ENCODE peak calls at places on chromosome 10, in ten cellular contexts. W, S, B, T, E, V, P, A, Z and G are unnamed samples.

GRCh38 chr10:62763155-62763554 is 41.4 kb upstream of the ADO start:
- DNase-seq in W (no peak), S (no peak), V (no peak), A (no peak), Z (no peak), P (no peak), B (no peak), T (no peak), E (no peak), G (no peak)

GRCh38 chr10:59891919-59892318 is 14.4 kb downstream of the CCDC6 start:
- DNase-seq in T (no peak), A (no peak), S (no peak), P (no peak), B (no peak), W (no peak), Z (no peak), V (no peak), E (no peak), G (no peak)

GRCh38 chr10:72162978-72163377 is 52.8 kb upstream of the ANAPC16 start:
- DNase-seq in W (no peak), T (peak; percentile 51), B (no peak), P (peak; percentile 98), A (no peak), Z (no peak), E (no peak), V (peak; percentile 65), S (peak; percentile 35), G (no peak)

GRCh38 chr10:100370561-100370975 is 23.5 kb downstream of the SCD start:
- DNase-seq in S (no peak), E (no peak), P (peak; percentile 88), Z (no peak), T (peak; percentile 59), V (peak; percentile 69), A (peak; percentile 53), W (no peak), B (no peak), G (no peak)

GRCh38 chr10:102269017-102269416 is 23.7 kb downstream of the GBF1 start:
- DNase-seq in S (no peak), Z (no peak), E (no peak), B (no peak), P (no peak), V (peak; percentile 22), A (no peak), W (no peak), T (peak; percentile 6), G (no peak)

GRCh38 chr10:35386594-35387174 is 50.4 kb downstream of the CCNY start:
- DNase-seq in P (peak; percentile 56), Z (no peak), T (peak; percentile 53), W (no peak), E (no peak), S (peak; percentile 46), B (no peak), A (peak; percentile 43), V (peak; percentile 34), G (no peak)

GRCh38 chr10:104935656-104936055 is 294.6 kb downstream of the SORCS3 start:
- DNase-seq in P (no peak), S (no peak), V (no peak), A (no peak), B (no peak), Z (no peak), T (no peak), E (no peak), W (no peak), G (no peak)

GRCh38 chr10:26887611-26888215 is 27.0 kb upstream of the ABI1 start:
- DNase-seq in V (no peak), A (no peak), B (no peak), W (no peak), T (no peak), S (no peak), P (peak; percentile 65), E (no peak), Z (no peak), G (no peak)

GRCh38 chr10:93991596-93992284 is 2.0 kb upstream of the PLCE1 start:
- DNase-seq in T (peak; percentile 68), P (peak; percentile 67), S (peak; percentile 79), Z (peak; percentile 73), V (peak; percentile 89), B (peak; percentile 84), E (peak; percentile 94), W (peak; percentile 49), A (peak; percentile 79), G (peak; percentile 40)

GRCh38 chr10:110919971-110920881 is 822 bp downstream of the SHOC2 start:
- DNase-seq in P (no peak), B (peak; percentile 80), E (peak; percentile 80), V (peak; percentile 77), T (peak; percentile 39), A (peak; percentile 52), W (peak; percentile 65), S (peak; percentile 22), Z (peak; percentile 73), G (peak; percentile 61)

GRCh38 chr10:71974489-71975011 is 10.4 kb downstream of the CHST3 start:
- DNase-seq in Z (peak; percentile 74), P (peak; percentile 87), W (no peak), B (no peak), E (peak; percentile 62), V (peak; percentile 81), S (peak; percentile 44), T (peak; percentile 53), A (no peak), G (peak; percentile 30)

GRCh38 chr10:7267142-7267541 is 143.7 kb downstream of the SFMBT2 start:
- DNase-seq in P (no peak), S (no peak), V (no peak), T (no peak), Z (no peak), E (no peak), W (no peak), A (no peak), B (no peak), G (no peak)

GRCh38 chr10:7260912-7261700 is 149.7 kb downstream of the SFMBT2 start:
- DNase-seq in P (no peak), Z (no peak), A (peak; percentile 25), T (peak; percentile 79), V (no peak), E (no peak), B (no peak), S (no peak), W (no peak), G (no peak)

GRCh38 chr10:7260412-7260900 is 150.4 kb downstream of the SFMBT2 start:
- DNase-seq in T (peak; percentile 100), W (peak; percentile 84), S (peak; percentile 45), A (peak; percentile 71), E (peak; percentile 92), B (peak; percentile 63), Z (peak; percentile 93), V (peak; percentile 18), P (peak; percentile 37), G (peak; percentile 78)

GRCh38 chr10:7258948-7259523 is 151.8 kb downstream of the SFMBT2 start:
- DNase-seq in B (no peak), A (no peak), T (no peak), P (no peak), S (no peak), W (no peak), E (no peak), V (no peak), Z (no peak), G (no peak)

GRCh38 chr10:7264313-7264741 is 146.5 kb downstream of the SFMBT2 start:
- DNase-seq in S (no peak), W (no peak), T (peak; percentile 39), P (peak; percentile 10), Z (no peak), E (peak; percentile 18), V (no peak), B (no peak), A (peak; percentile 26), G (no peak)
- H3K4me3 ChIP-seq in S (no peak overlapping the region), W (no peak overlapping the region), T (no peak overlapping the region), P (no peak overlapping the region), Z (no peak overlapping the region), E (no peak overlapping the region), V (no peak overlapping the region), B (no peak overlapping the region), A (no peak overlapping the region), G (no peak overlapping the region)

GRCh38 chr10:95356190-95356955 is 65.6 kb upstream of the PDLIM1 start:
- DNase-seq in B (no peak), S (no peak), E (no peak), V (no peak), P (no peak), A (no peak), Z (no peak), W (no peak), T (no peak), G (no peak)
- H3K36me3 ChIP-seq in B (no peaks in the 10 kb centered on the region), S (no peaks in the 10 kb centered on the region), E (no peaks in the 10 kb centered on the region), V (peaks cover 67% of the 10 kb centered on the region), P (no peaks in the 10 kb centered on the region), A (no peaks in the 10 kb centered on the region), Z (peaks cover 68% of the 10 kb centered on the region), W (peaks cover 9% of the 10 kb centered on the region), T (no peaks in the 10 kb centered on the region), G (peaks cover 3% of the 10 kb centered on the region)

GRCh38 chr10:78852447-78852846 is 216.3 kb upstream of the ZMIZ1 start:
- DNase-seq in W (no peak), A (no peak), E (no peak), V (no peak), S (no peak), T (no peak), B (peak; percentile 27), Z (no peak), P (no peak), G (no peak)

GRCh38 chr10:78851652-78852051 is 217.1 kb upstream of the ZMIZ1 start:
- DNase-seq in E (peak; percentile 53), S (no peak), B (no peak), A (peak; percentile 33), P (no peak), W (no peak), Z (no peak), V (peak; percentile 55), T (peak; percentile 22), G (no peak)

GRCh38 chr10:78856421-78856820 is 212.3 kb upstream of the ZMIZ1 start:
- DNase-seq in V (no peak), E (no peak), P (no peak), W (no peak), T (peak; percentile 44), A (no peak), Z (no peak), S (no peak), B (no peak), G (no peak)

GRCh38 chr10:78852856-78853255 is 215.9 kb upstream of the ZMIZ1 start:
- DNase-seq in S (no peak), B (peak; percentile 88), A (no peak), T (peak; percentile 14), E (peak; percentile 80), Z (no peak), V (no peak), W (peak; percentile 70), P (peak; percentile 10), G (peak; percentile 80)

DNA sequence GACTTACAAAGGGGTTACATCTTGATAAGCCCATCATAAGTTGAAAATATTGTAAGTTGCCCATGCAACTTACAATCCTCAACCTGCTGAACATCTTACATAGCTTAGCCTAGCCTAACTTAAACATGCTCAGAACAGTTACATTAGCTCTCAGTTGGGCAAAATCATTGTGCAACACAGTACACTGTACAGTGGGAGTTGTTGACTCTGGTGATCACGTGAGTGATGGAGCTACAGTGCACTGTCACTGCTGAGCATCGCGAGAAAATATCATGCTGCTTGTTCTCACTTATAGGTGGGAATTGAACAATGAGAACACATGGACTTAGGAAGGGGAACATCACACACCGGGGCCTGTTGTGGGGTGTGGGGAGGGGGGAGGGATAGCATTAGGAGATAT is 214.9 kb upstream of the ZMIZ1 start:
- DNase-seq in S (no peak), Z (no peak), B (no peak), E (no peak), W (no peak), A (no peak), P (no peak), V (no peak), T (no peak), G (no peak)
- H3K27me3 ChIP-seq in S (peaks cover 4% of the 10 kb centered on the region), Z (no peaks in the 10 kb centered on the region), B (no peaks in the 10 kb centered on the region), E (no peaks in the 10 kb centered on the region), W (no peaks in the 10 kb centered on the region), A (no peaks in the 10 kb centered on the region), P (no peaks in the 10 kb centered on the region), V (peaks cover 4% of the 10 kb centered on the region), T (peaks cover 12% of the 10 kb centered on the region), G (no peaks in the 10 kb centered on the region)

GRCh38 chr10:96271017-96271815 is at the start of gene BLNK:
- DNase-seq in W (no peak), V (peak; percentile 70), S (no peak), B (no peak), E (no peak), A (peak; percentile 76), Z (peak; percentile 91), P (peak; percentile 93), T (peak; percentile 64), G (no peak)
- H3K4me3 ChIP-seq in W (no peak within 1 kb of the TSS), V (peak within 1 kb of the TSS; percentile 46), S (no peak within 1 kb of the TSS), B (no peak within 1 kb of the TSS), E (no peak within 1 kb of the TSS), A (no peak within 1 kb of the TSS), Z (no peak within 1 kb of the TSS), P (peak within 1 kb of the TSS; percentile 57), T (no peak within 1 kb of the TSS), G (no peak within 1 kb of the TSS)